ENCODE peak calls at places on chromosomes 6 and 20, in ten cellular contexts. One of them, this sample, is unnamed.

GRCh38 chr20:19056909-19057308 is 155.5 kb upstream of the SLC24A3 start:
- DNase-seq in CD14-positive monocyte: no peak
- DNase-seq in body of pancreas: no peak
- DNase-seq in progenitor cell of endocrine pancreas: no peak
- DNase-seq in bronchial epithelial cell: no peak
- DNase-seq in OCI-LY7: peak; percentile 7
- DNase-seq in colonic mucosa: no peak
- DNase-seq in fibroblast of pulmonary artery: no peak
- DNase-seq in Calu3: no peak
- DNase-seq in epithelial cell of esophagus: no peak
- DNase-seq in this sample: no peak

GRCh38 chr20:34320861-34321260 is 17.7 kb upstream of the AHCY start:
- DNase-seq in fibroblast of pulmonary artery: no peak
- DNase-seq in colonic mucosa: no peak
- DNase-seq in Calu3: no peak
- DNase-seq in epithelial cell of esophagus: no peak
- DNase-seq in body of pancreas: no peak
- DNase-seq in progenitor cell of endocrine pancreas: no peak
- DNase-seq in CD14-positive monocyte: no peak
- DNase-seq in OCI-LY7: no peak
- DNase-seq in bronchial epithelial cell: no peak
- DNase-seq in this sample: no peak

GRCh38 chr20:59441306-59441705 is 140.9 kb downstream of the EDN3 start:
- DNase-seq in epithelial cell of esophagus: no peak
- DNase-seq in CD14-positive monocyte: no peak
- DNase-seq in Calu3: no peak
- DNase-seq in bronchial epithelial cell: no peak
- DNase-seq in OCI-LY7: no peak
- DNase-seq in progenitor cell of endocrine pancreas: no peak
- DNase-seq in fibroblast of pulmonary artery: no peak
- DNase-seq in body of pancreas: no peak
- DNase-seq in colonic mucosa: no peak
- DNase-seq in this sample: no peak

GRCh38 chr6:44000164-44000842 is 126.9 kb downstream of the MRPL14 start:
- DNase-seq in epithelial cell of esophagus: peak; percentile 18
- DNase-seq in fibroblast of pulmonary artery: no peak
- DNase-seq in progenitor cell of endocrine pancreas: no peak
- DNase-seq in body of pancreas: peak; percentile 30
- DNase-seq in CD14-positive monocyte: peak; percentile 93
- DNase-seq in Calu3: peak; percentile 97
- DNase-seq in bronchial epithelial cell: peak; percentile 49
- DNase-seq in OCI-LY7: peak; percentile 19
- DNase-seq in colonic mucosa: peak; percentile 91
- DNase-seq in this sample: no peak

GRCh38 chr6:1609662-1610496 is at the start of gene FOXC1:
- DNase-seq in fibroblast of pulmonary artery: peak; percentile 94
- DNase-seq in body of pancreas: peak; percentile 89
- DNase-seq in Calu3: peak; percentile 90
- DNase-seq in colonic mucosa: peak; percentile 91
- DNase-seq in OCI-LY7: no peak
- DNase-seq in epithelial cell of esophagus: peak; percentile 92
- DNase-seq in progenitor cell of endocrine pancreas: no peak
- DNase-seq in CD14-positive monocyte: no peak
- DNase-seq in bronchial epithelial cell: peak; percentile 82
- DNase-seq in this sample: peak; percentile 95

GRCh38 chr20:3239026-3239866 is at the start of gene SLC4A11:
- DNase-seq in epithelial cell of esophagus: peak; percentile 90
- DNase-seq in colonic mucosa: peak; percentile 85
- DNase-seq in OCI-LY7: peak; percentile 68
- DNase-seq in bronchial epithelial cell: peak; percentile 80
- DNase-seq in CD14-positive monocyte: no peak
- DNase-seq in body of pancreas: peak; percentile 68
- DNase-seq in progenitor cell of endocrine pancreas: no peak
- DNase-seq in Calu3: peak; percentile 70
- DNase-seq in fibroblast of pulmonary artery: peak; percentile 62
- DNase-seq in this sample: peak; percentile 41

GRCh38 chr20:58605292-58606065 is 45.6 kb upstream of the STX16 start:
- DNase-seq in progenitor cell of endocrine pancreas: no peak
- DNase-seq in colonic mucosa: no peak
- DNase-seq in epithelial cell of esophagus: no peak
- DNase-seq in OCI-LY7: no peak
- DNase-seq in body of pancreas: no peak
- DNase-seq in CD14-positive monocyte: no peak
- DNase-seq in bronchial epithelial cell: no peak
- DNase-seq in Calu3: no peak
- DNase-seq in fibroblast of pulmonary artery: no peak
- DNase-seq in this sample: no peak

GRCh38 chr6:34701199-34701598 is 4.6 kb upstream of the ILRUN start:
- DNase-seq in bronchial epithelial cell: no peak
- DNase-seq in CD14-positive monocyte: no peak
- DNase-seq in epithelial cell of esophagus: no peak
- DNase-seq in colonic mucosa: no peak
- DNase-seq in progenitor cell of endocrine pancreas: no peak
- DNase-seq in body of pancreas: no peak
- DNase-seq in OCI-LY7: no peak
- DNase-seq in fibroblast of pulmonary artery: no peak
- DNase-seq in Calu3: no peak
- DNase-seq in this sample: no peak

GRCh38 chr20:23141450-23142161 is 55.5 kb upstream of the CD93 start:
- DNase-seq in CD14-positive monocyte: no peak
- DNase-seq in epithelial cell of esophagus: no peak
- DNase-seq in bronchial epithelial cell: no peak
- DNase-seq in colonic mucosa: no peak
- DNase-seq in OCI-LY7: no peak
- DNase-seq in fibroblast of pulmonary artery: no peak
- DNase-seq in Calu3: no peak
- DNase-seq in body of pancreas: no peak
- DNase-seq in progenitor cell of endocrine pancreas: no peak
- DNase-seq in this sample: no peak

GRCh38 chr20:23143986-23144695 is 58.0 kb upstream of the CD93 start:
- DNase-seq in epithelial cell of esophagus: peak; percentile 84
- DNase-seq in colonic mucosa: no peak
- DNase-seq in fibroblast of pulmonary artery: no peak
- DNase-seq in Calu3: no peak
- DNase-seq in progenitor cell of endocrine pancreas: no peak
- DNase-seq in CD14-positive monocyte: no peak
- DNase-seq in bronchial epithelial cell: peak; percentile 57
- DNase-seq in body of pancreas: no peak
- DNase-seq in OCI-LY7: no peak
- DNase-seq in this sample: no peak

GRCh38 chr20:23143098-23143497 is 57.0 kb upstream of the CD93 start:
- DNase-seq in Calu3: peak; percentile 23
- DNase-seq in colonic mucosa: no peak
- DNase-seq in fibroblast of pulmonary artery: peak; percentile 83
- DNase-seq in OCI-LY7: no peak
- DNase-seq in bronchial epithelial cell: peak; percentile 86
- DNase-seq in progenitor cell of endocrine pancreas: no peak
- DNase-seq in body of pancreas: peak; percentile 36
- DNase-seq in CD14-positive monocyte: peak; percentile 92
- DNase-seq in epithelial cell of esophagus: peak; percentile 91
- DNase-seq in this sample: peak; percentile 76

GRCh38 chr20:23141016-23141415 is 54.9 kb upstream of the CD93 start:
- DNase-seq in OCI-LY7: no peak
- DNase-seq in body of pancreas: no peak
- DNase-seq in CD14-positive monocyte: peak; percentile 79
- DNase-seq in bronchial epithelial cell: no peak
- DNase-seq in epithelial cell of esophagus: no peak
- DNase-seq in fibroblast of pulmonary artery: no peak
- DNase-seq in Calu3: no peak
- DNase-seq in colonic mucosa: no peak
- DNase-seq in progenitor cell of endocrine pancreas: no peak
- DNase-seq in this sample: no peak

DNA sequence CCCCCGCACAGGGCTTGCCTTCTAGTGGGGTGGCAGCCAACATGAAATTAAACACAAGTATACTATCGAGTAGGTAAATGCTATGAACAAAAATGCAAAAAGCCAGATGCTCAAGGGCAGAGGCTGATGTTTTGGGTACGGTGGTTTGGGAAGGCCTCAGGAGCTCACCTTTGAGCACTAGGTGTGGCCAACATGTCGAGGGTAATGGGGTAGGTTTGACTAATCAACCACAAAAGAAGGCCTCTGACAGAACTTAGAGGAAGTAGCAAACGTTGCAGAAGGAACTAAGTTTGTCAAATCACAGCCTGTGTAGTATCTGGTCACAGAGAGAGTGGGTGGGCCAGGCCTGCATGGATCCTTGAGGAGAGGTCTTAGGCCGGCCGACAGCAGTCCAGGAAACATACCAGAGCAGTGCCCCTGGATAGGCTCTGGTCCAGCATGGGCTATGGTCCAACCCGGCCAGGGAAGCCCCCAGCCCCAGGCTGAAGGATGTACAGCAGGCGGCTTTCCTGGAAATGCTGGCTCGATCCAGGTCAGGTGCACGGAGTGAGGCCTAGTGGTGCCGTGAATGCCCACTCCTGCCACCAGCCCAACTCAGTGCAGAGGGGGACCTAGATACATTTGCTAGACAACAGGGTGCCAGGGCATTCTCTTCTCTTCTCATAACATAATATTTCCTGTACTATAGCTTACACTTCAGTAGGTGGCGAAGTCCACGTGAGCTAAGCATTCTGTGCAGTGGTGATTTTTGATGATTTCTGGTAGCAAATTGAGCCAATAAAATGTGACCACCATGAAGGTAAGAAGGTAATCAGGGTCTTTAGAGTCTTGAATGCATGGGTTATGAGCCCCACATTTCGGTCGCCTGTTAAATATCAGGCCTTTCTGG is 56.3 kb upstream of the CD93 start:
- DNase-seq in epithelial cell of esophagus: peak; percentile 45
- DNase-seq in OCI-LY7: no peak
- DNase-seq in progenitor cell of endocrine pancreas: no peak
- DNase-seq in body of pancreas: no peak
- DNase-seq in CD14-positive monocyte: peak; percentile 77
- DNase-seq in colonic mucosa: no peak
- DNase-seq in Calu3: no peak
- DNase-seq in bronchial epithelial cell: peak; percentile 69
- DNase-seq in fibroblast of pulmonary artery: no peak
- DNase-seq in this sample: no peak
- TF ChIP-seq CTCF in epithelial cell of esophagus: no peak
- TF ChIP-seq CTCF in OCI-LY7: no peak
- TF ChIP-seq CTCF in progenitor cell of endocrine pancreas: no peak
- TF ChIP-seq CTCF in body of pancreas: no peak
- TF ChIP-seq CTCF in CD14-positive monocyte: no peak
- TF ChIP-seq CTCF in colonic mucosa: no peak
- TF ChIP-seq CTCF in Calu3: no peak
- TF ChIP-seq CTCF in bronchial epithelial cell: no peak
- TF ChIP-seq CTCF in fibroblast of pulmonary artery: no peak
- TF ChIP-seq CTCF in this sample: peak; percentile 35

GRCh38 chr6:39428152-39428551 is 105.7 kb upstream of the KCNK16 start:
- DNase-seq in progenitor cell of endocrine pancreas: no peak
- DNase-seq in CD14-positive monocyte: no peak
- DNase-seq in fibroblast of pulmonary artery: no peak
- DNase-seq in epithelial cell of esophagus: peak; percentile 88
- DNase-seq in bronchial epithelial cell: peak; percentile 87
- DNase-seq in colonic mucosa: no peak
- DNase-seq in Calu3: no peak
- DNase-seq in body of pancreas: no peak
- DNase-seq in OCI-LY7: no peak
- DNase-seq in this sample: no peak

GRCh38 chr6:39430446-39430845 is 107.9 kb upstream of the KCNK16 start:
- DNase-seq in epithelial cell of esophagus: no peak
- DNase-seq in colonic mucosa: no peak
- DNase-seq in fibroblast of pulmonary artery: no peak
- DNase-seq in CD14-positive monocyte: no peak
- DNase-seq in progenitor cell of endocrine pancreas: no peak
- DNase-seq in Calu3: no peak
- DNase-seq in body of pancreas: no peak
- DNase-seq in OCI-LY7: no peak
- DNase-seq in bronchial epithelial cell: no peak
- DNase-seq in this sample: no peak

GRCh38 chr6:39433630-39434029 is 111.1 kb upstream of the KCNK16 start:
- DNase-seq in body of pancreas: no peak
- DNase-seq in Calu3: no peak
- DNase-seq in epithelial cell of esophagus: no peak
- DNase-seq in CD14-positive monocyte: no peak
- DNase-seq in fibroblast of pulmonary artery: no peak
- DNase-seq in OCI-LY7: no peak
- DNase-seq in bronchial epithelial cell: no peak
- DNase-seq in colonic mucosa: no peak
- DNase-seq in progenitor cell of endocrine pancreas: no peak
- DNase-seq in this sample: no peak

GRCh38 chr6:39432311-39433025 is 110.0 kb upstream of the KCNK16 start:
- DNase-seq in OCI-LY7: no peak
- DNase-seq in fibroblast of pulmonary artery: no peak
- DNase-seq in CD14-positive monocyte: no peak
- DNase-seq in progenitor cell of endocrine pancreas: no peak
- DNase-seq in Calu3: no peak
- DNase-seq in epithelial cell of esophagus: no peak
- DNase-seq in colonic mucosa: no peak
- DNase-seq in body of pancreas: no peak
- DNase-seq in bronchial epithelial cell: no peak
- DNase-seq in this sample: no peak

DNA sequence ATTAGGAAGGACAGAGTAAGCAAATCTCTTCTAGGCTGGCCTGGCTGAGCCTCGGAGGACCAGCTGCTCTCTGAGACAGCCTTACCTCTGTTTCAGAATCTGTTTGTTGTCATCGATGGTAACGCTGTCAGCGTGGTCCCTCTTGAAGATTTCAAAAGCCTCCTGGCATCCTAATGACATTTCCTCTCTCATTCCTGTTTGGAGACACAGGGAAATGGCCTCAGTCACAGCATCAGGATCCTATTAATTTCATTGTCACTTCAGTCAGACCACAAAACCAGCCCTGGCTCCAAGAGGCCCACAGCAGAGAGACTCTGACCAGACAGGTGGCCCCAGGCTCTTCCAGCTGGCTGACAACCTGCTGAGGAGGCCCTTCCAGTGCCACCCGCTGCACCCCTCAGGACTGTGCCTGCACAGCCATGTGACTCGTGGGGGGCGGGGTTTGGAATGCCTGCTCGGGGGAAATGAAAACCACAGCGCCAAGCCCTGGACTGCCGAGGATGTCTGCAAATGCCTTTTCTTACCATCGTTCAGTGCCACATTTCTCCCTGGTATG is 108.5 kb upstream of the KCNK16 start:
- DNase-seq in fibroblast of pulmonary artery: no peak
- DNase-seq in CD14-positive monocyte: no peak
- DNase-seq in body of pancreas: peak; percentile 51
- DNase-seq in bronchial epithelial cell: peak; percentile 13
- DNase-seq in Calu3: peak; percentile 73
- DNase-seq in OCI-LY7: no peak
- DNase-seq in epithelial cell of esophagus: peak; percentile 28
- DNase-seq in progenitor cell of endocrine pancreas: no peak
- DNase-seq in colonic mucosa: peak; percentile 33
- DNase-seq in this sample: no peak
- TF ChIP-seq CTCF in fibroblast of pulmonary artery: no peak
- TF ChIP-seq CTCF in CD14-positive monocyte: no peak
- TF ChIP-seq CTCF in body of pancreas: no peak
- TF ChIP-seq CTCF in bronchial epithelial cell: no peak
- TF ChIP-seq CTCF in Calu3: no peak
- TF ChIP-seq CTCF in OCI-LY7: no peak
- TF ChIP-seq CTCF in epithelial cell of esophagus: no peak
- TF ChIP-seq CTCF in progenitor cell of endocrine pancreas: no peak
- TF ChIP-seq CTCF in colonic mucosa: no peak
- TF ChIP-seq CTCF in this sample: no peak

GRCh38 chr20:47788741-47789080 is 3.4 kb upstream of the SULF2 start:
- DNase-seq in progenitor cell of endocrine pancreas: no peak
- DNase-seq in body of pancreas: no peak
- DNase-seq in bronchial epithelial cell: no peak
- DNase-seq in epithelial cell of esophagus: no peak
- DNase-seq in OCI-LY7: no peak
- DNase-seq in colonic mucosa: no peak
- DNase-seq in CD14-positive monocyte: no peak
- DNase-seq in Calu3: no peak
- DNase-seq in fibroblast of pulmonary artery: no peak
- DNase-seq in this sample: no peak
- TF ChIP-seq CTCF in progenitor cell of endocrine pancreas: no peak
- TF ChIP-seq CTCF in body of pancreas: no peak
- TF ChIP-seq CTCF in bronchial epithelial cell: no peak
- TF ChIP-seq CTCF in epithelial cell of esophagus: no peak
- TF ChIP-seq CTCF in OCI-LY7: no peak
- TF ChIP-seq CTCF in colonic mucosa: no peak
- TF ChIP-seq CTCF in CD14-positive monocyte: no peak
- TF ChIP-seq CTCF in Calu3: no peak
- TF ChIP-seq CTCF in fibroblast of pulmonary artery: no peak
- TF ChIP-seq CTCF in this sample: no peak

DNA sequence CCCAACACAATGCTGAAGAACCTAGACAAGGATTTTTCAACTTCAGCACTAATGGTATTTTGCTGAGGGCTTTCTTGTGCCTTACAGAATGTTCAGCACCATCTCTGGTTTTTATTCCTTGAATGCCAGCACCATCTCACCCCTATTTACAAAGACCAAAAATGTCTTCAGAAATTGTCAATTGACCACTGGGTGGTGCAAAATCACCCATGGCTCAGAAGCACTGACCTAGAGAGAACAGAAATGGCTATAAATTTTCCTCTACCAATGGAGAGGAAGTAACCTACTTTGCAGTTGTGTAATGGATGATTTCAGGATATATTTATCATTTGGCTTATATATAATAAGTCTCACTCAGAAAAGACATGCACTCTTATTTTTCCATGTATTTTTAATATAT is 431.0 kb upstream of the IRAK1BP1 start:
- DNase-seq in OCI-LY7: no peak
- DNase-seq in fibroblast of pulmonary artery: peak; percentile 63
- DNase-seq in colonic mucosa: no peak
- DNase-seq in CD14-positive monocyte: no peak
- DNase-seq in Calu3: peak; percentile 46
- DNase-seq in bronchial epithelial cell: peak; percentile 54
- DNase-seq in epithelial cell of esophagus: peak; percentile 64
- DNase-seq in progenitor cell of endocrine pancreas: no peak
- DNase-seq in body of pancreas: no peak
- DNase-seq in this sample: peak; percentile 45
- TF ChIP-seq CTCF in OCI-LY7: peak; percentile 45
- TF ChIP-seq CTCF in fibroblast of pulmonary artery: peak; percentile 55
- TF ChIP-seq CTCF in colonic mucosa: no peak
- TF ChIP-seq CTCF in CD14-positive monocyte: no peak
- TF ChIP-seq CTCF in Calu3: peak; percentile 47
- TF ChIP-seq CTCF in bronchial epithelial cell: peak; percentile 27
- TF ChIP-seq CTCF in epithelial cell of esophagus: peak; percentile 59
- TF ChIP-seq CTCF in progenitor cell of endocrine pancreas: peak; percentile 23
- TF ChIP-seq CTCF in body of pancreas: no peak
- TF ChIP-seq CTCF in this sample: peak; percentile 79

This sample was measured in HFFc6.